ENCODE peak calls at places on chromosome 11, in nine cellular contexts. G, D, X, E, I, J, Y, U and R are unnamed samples.

GRCh38 chr11:84465040-84465439 is 1162.1 kb downstream of the DLG2 start:
- DNase-seq in G (no peak), D (no peak), X (no peak), E (peak; percentile 3), I (no peak), J (no peak), Y (no peak), U (no peak), R (no peak)

GRCh38 chr11:122149232-122149631 is 33.2 kb upstream of the BLID start:
- DNase-seq in G (no peak), D (no peak), X (peak; percentile 47), E (no peak), I (no peak), J (no peak), Y (no peak), U (no peak), R (no peak)

GRCh38 chr11:79087238-79087956 is 353.4 kb downstream of the TENM4 start:
- DNase-seq in G (peak; percentile 85), D (no peak), X (peak; percentile 53), E (peak; percentile 43), I (no peak), J (no peak), Y (no peak), U (no peak), R (no peak)

GRCh38 chr11:38019072-38019775 is 1421.2 kb upstream of the RAG2 start:
- DNase-seq in G (no peak), D (no peak), X (peak; percentile 94), E (no peak), I (no peak), J (no peak), Y (no peak), U (no peak), R (no peak)

GRCh38 chr11:96576383-96576782 is 186.6 kb downstream of the JRKL start:
- DNase-seq in G (no peak), D (no peak), X (no peak), E (no peak), I (no peak), J (no peak), Y (no peak), U (no peak), R (no peak)

GRCh38 chr11:46736146-46736545 is 17.1 kb downstream of the F2 start:
- DNase-seq in G (no peak), D (no peak), X (no peak), E (no peak), I (no peak), J (no peak), Y (no peak), U (no peak), R (no peak)

GRCh38 chr11:130817608-130817944 is 98.7 kb downstream of the SNX19 start:
- DNase-seq in G (peak; percentile 59), D (no peak), X (peak; percentile 48), E (peak; percentile 85), I (no peak), J (no peak), Y (no peak), U (peak; percentile 77), R (no peak)

GRCh38 chr11:2212411-2213251 is 41.0 kb upstream of the TH start:
- DNase-seq in G (no peak), D (no peak), X (no peak), E (no peak), I (peak; percentile 56), J (peak; percentile 48), Y (peak; percentile 5), U (no peak), R (no peak)

GRCh38 chr11:106399075-106399500 is 321.6 kb downstream of the AASDHPPT start:
- DNase-seq in G (peak; percentile 99), D (peak; percentile 21), X (peak; percentile 95), E (peak; percentile 100), I (no peak), J (no peak), Y (peak; percentile 66), U (no peak), R (no peak)

GRCh38 chr11:70092959-70093358 is 14.8 kb downstream of the ANO1 start:
- DNase-seq in G (no peak), D (no peak), X (no peak), E (no peak), I (no peak), J (no peak), Y (no peak), U (no peak), R (no peak)

GRCh38 chr11:95716266-95716665 is 73.3 kb downstream of the FAM76B start:
- DNase-seq in G (peak; percentile 24), D (no peak), X (no peak), E (no peak), I (no peak), J (no peak), Y (no peak), U (peak; percentile 19), R (no peak)

GRCh38 chr11:17790453-17790852 is 55.9 kb downstream of the KCNC1 start:
- DNase-seq in G (no peak), D (no peak), X (peak; percentile 95), E (peak; percentile 83), I (no peak), J (no peak), Y (no peak), U (no peak), R (no peak)

DNA sequence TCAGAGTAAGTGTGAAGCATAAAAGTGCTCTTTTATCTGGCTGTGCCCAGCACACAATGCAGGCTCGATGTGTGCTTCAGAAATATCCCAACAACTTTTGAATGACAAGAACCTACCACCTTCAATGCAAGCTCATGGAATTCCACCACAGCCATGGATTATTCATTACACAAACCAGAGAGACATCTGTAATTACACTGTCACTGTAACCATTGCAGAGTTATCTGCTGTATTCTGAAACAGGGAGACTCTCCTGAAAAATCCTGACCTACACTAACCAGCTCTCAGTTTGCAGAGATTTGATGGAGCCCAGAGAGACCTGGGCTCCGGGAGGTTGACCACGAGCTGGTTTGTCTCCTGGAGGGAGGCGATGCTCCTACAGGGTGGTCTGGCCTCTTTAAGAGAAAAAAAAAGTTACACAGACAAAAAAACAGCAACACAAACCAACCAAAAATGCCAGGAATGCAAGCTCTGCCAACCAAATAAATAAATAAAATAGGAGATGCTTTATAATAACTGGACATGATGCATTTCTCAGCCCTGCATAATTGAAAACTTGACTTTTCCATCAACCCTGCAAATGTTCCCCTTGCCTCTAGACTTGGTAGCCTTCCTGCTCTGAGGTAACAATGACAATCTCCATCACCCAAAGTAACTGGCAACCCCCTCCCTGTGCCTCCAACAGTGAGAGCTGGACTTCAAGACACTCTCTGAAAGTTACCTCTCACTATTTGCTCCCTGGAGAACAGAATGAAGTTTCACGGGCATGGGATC is 69.7 kb downstream of the ETS1 start:
- DNase-seq in G (peak; percentile 52), D (no peak), X (no peak), E (no peak), I (no peak), J (no peak), Y (no peak), U (no peak), R (no peak)
- H3K4me3 ChIP-seq in G (peak overlapping the region; percentile 95), D (no peak overlapping the region), X (no peak overlapping the region), E (peak overlapping the region; percentile 94), I (no peak overlapping the region), J (peak overlapping the region; percentile 74), Y (peak overlapping the region; percentile 88), U (no peak overlapping the region), R (peak overlapping the region; percentile 72)

GRCh38 chr11:67406969-67407699 is 3.3 kb downstream of the TBC1D10C start:
- DNase-seq in G (no peak), D (no peak), X (no peak), E (no peak), I (no peak), J (no peak), Y (no peak), U (no peak), R (no peak)
- TF ChIP-seq CTCF in G (no peak), D (no peak), X (no peak), E (no peak), I (no peak), J (no peak), Y (no peak), U (no peak), R (no peak)

GRCh38 chr11:839875-840617 is 2.3 kb downstream of the POLR2L start:
- DNase-seq in G (no peak), D (no peak), X (no peak), E (no peak), I (no peak), J (no peak), Y (no peak), U (no peak), R (no peak)
- H3K4me3 ChIP-seq in G (no peak overlapping the region), D (no peak overlapping the region), X (no peak overlapping the region), E (peak overlapping the region; percentile 96), I (peak overlapping the region; percentile 92), J (peak overlapping the region; percentile 100), Y (peak overlapping the region; percentile 93), U (no peak overlapping the region), R (no peak overlapping the region)

DNA sequence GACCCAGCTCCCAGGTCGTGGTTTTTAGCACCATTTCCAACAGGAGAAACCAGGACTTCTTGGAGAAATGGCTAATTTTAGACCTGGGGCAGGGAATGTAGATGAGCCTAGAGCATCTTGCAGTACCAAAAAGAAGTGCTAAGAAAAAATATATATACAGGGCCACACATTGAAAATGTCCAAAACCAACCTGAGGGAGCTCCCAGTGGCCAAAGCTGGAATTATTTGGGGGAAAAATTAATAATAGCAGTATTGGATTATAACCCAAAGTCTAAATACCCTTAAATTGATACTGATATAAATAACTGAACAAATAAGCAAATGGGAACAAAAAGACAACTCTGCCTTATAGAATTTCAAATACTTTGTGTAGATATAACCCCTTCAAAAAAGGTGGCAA is 108.0 kb downstream of the PARVA start:
- DNase-seq in G (no peak), D (no peak), X (no peak), E (peak; percentile 35), I (no peak), J (no peak), Y (no peak), U (no peak), R (no peak)
- TF ChIP-seq CTCF in G (peak; percentile 49), D (peak; percentile 47), X (peak; percentile 31), E (peak; percentile 71), I (peak; percentile 21), J (peak; percentile 35), Y (peak; percentile 24), U (peak; percentile 36), R (no peak)

DNA sequence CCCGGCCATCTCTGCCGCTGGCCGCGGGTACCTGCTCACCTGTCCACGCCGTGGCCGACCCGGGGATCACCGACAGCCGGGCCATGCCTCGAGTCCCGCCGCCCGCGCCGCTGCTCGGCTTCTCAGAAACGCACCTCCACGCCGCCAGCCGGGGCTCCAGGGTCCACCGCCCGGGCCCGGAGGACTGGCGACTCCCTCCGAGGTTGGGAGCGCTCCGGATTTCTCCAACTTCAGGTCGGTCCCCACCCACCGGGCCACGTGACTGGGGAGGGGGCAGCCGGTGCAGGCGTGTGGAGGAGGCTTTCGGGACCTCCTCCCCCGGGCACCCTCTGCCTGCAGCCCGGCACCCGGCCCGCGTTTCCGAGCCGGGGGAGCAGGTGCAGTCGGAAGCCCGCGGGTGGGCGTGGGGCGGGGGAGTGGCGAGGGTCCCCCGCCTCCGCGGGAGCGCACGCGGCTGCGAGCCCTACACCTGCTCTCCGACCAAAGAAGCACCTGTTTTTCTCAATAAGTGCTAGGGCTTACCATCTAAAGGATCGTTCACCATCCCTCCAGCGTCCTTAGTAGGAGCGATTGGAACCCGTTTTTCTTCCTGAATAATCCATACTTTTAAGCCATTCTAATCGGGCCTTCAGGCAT is 627 bp upstream of the NRIP3 start:
- DNase-seq in G (no peak), D (peak; percentile 23), X (no peak), E (no peak), I (peak; percentile 69), J (peak; percentile 68), Y (peak; percentile 31), U (no peak), R (no peak)
- H3K4me3 ChIP-seq in G (peak overlapping the region; percentile 41), D (peak overlapping the region; percentile 42), X (peak overlapping the region; percentile 43), E (peak overlapping the region; percentile 55), I (peak overlapping the region; percentile 40), J (peak overlapping the region; percentile 52), Y (peak overlapping the region; percentile 57), U (no peak overlapping the region), R (no peak overlapping the region)